ENCODE peak calls at places on chromosomes 5 and 9, in nine cellular contexts. T, F, N, U, R, J, A, W and K are unnamed samples. For H3K36me3 and H3K4me1, the result is how much of the 10 kb centered on the place peaks cover.

GRCh38 chr5:68272289-68272688 is 56.7 kb downstream of the PIK3R1 start:
- DNase-seq in J (no peak), R (no peak), F (no peak), T (peak), N (no peak), A (no peak), W (no peak), U (peak), K (no peak)

GRCh38 chr5:44233691-44234090 is 155.5 kb downstream of the FGF10 start:
- DNase-seq in J (no peak), A (no peak), F (peak), N (no peak), W (no peak), U (no peak), T (no peak), R (no peak), K (no peak)

GRCh38 chr9:13139641-13140171 is 139.8 kb downstream of the MPDZ start:
- DNase-seq in T (peak), J (no peak), F (peak), U (peak), R (no peak), W (no peak), N (no peak), A (peak), K (no peak)

GRCh38 chr9:38089387-38090165 is 20.5 kb upstream of the SHB start:
- DNase-seq in T (no peak), A (no peak), W (no peak), N (no peak), R (no peak), U (no peak), J (no peak), F (no peak), K (no peak)

GRCh38 chr5:5419291-5420210 is 2.9 kb upstream of the ICE1 start:
- DNase-seq in J (no peak), T (peak), F (peak), R (no peak), N (no peak), U (peak), A (peak), W (peak), K (no peak)

GRCh38 chr5:132446621-132447020 is 44.0 kb downstream of the IRF1 start:
- DNase-seq in U (peak), W (no peak), N (peak), J (peak), F (peak), T (peak), R (peak), A (peak), K (no peak)

GRCh38 chr5:59660737-59661136 is 232.8 kb downstream of the PDE4D start:
- DNase-seq in J (no peak), A (no peak), F (peak), R (no peak), N (no peak), U (peak), T (peak), W (peak), K (no peak)

GRCh38 chr5:160271396-160271795 is 41.0 kb downstream of the CCNJL start:
- DNase-seq in F (no peak), R (no peak), J (no peak), A (no peak), N (no peak), U (peak), T (peak), W (no peak), K (peak)

GRCh38 chr5:96431376-96432244 is 1.4 kb downstream of the PCSK1 start:
- DNase-seq in J (peak), N (no peak), A (peak), F (peak), T (no peak), U (no peak), W (no peak), R (no peak), K (no peak)

GRCh38 chr5:16934669-16935068 is 1.4 kb downstream of the MYO10 start:
- DNase-seq in T (peak), U (peak), F (peak), R (no peak), J (no peak), A (peak), W (no peak), N (no peak), K (no peak)

DNA sequence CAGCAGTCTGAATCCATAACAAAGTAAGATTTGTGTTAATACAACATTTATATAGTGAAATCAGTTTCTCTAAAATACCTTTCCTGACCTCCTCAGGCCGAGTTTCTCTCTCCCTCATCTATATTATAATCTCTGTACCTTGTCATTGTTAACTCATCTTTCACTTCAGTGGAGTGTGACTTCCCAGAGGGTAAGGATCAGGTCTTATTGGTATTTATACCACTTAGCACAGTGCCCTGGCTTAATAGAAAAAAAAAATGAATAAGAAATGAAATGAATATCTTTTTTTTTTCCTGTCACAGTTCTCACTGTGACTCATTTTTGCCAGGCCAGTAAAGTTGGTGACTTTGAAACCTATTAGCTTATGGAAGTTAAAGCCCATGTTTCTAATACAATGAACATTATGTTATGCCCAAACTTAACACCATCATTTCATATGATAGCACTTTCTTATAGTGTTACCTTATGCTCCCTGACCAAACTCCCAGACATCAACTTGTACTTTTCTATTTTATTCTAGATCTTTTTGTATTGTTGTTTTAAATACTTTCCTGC is 90.1 kb downstream of the NR3C1 start:
- DNase-seq in U (peak), N (no peak), J (no peak), F (peak), A (no peak), W (no peak), T (peak), R (no peak), K (no peak)
- H3K36me3 ChIP-seq in U (under half), N (under half), J (under half), F (under half), A (under half), W (under half), T (under half), R (half or more), K (under half)

GRCh38 chr9:93100265-93100636 is 4.2 kb downstream of the CARD19 start:
- DNase-seq in N (no peak), W (no peak), T (no peak), F (no peak), U (no peak), R (no peak), J (no peak), A (no peak), K (peak)

GRCh38 chr9:93099551-93100264 is 3.7 kb downstream of the CARD19 start:
- DNase-seq in F (no peak), R (peak), U (no peak), A (no peak), J (no peak), T (no peak), W (no peak), N (no peak), K (peak)

GRCh38 chr9:93096811-93097382 is 880 bp downstream of the CARD19 start:
- DNase-seq in U (peak), J (no peak), A (no peak), R (no peak), N (peak), W (no peak), F (peak), T (no peak), K (no peak)

GRCh38 chr9:93097496-93098205 is 1.6 kb downstream of the CARD19 start:
- DNase-seq in T (peak), J (no peak), W (no peak), F (peak), U (peak), N (peak), A (no peak), R (peak), K (peak)

GRCh38 chr9:93098236-93098946 is 2.4 kb downstream of the CARD19 start:
- DNase-seq in A (peak), N (peak), T (peak), R (peak), J (peak), U (peak), F (peak), W (no peak), K (peak)
- H3K4me3 ChIP-seq in A (peak), N (no peak), T (no peak), R (peak), J (no peak), U (peak), F (peak), W (no peak), K (no peak)

DNA sequence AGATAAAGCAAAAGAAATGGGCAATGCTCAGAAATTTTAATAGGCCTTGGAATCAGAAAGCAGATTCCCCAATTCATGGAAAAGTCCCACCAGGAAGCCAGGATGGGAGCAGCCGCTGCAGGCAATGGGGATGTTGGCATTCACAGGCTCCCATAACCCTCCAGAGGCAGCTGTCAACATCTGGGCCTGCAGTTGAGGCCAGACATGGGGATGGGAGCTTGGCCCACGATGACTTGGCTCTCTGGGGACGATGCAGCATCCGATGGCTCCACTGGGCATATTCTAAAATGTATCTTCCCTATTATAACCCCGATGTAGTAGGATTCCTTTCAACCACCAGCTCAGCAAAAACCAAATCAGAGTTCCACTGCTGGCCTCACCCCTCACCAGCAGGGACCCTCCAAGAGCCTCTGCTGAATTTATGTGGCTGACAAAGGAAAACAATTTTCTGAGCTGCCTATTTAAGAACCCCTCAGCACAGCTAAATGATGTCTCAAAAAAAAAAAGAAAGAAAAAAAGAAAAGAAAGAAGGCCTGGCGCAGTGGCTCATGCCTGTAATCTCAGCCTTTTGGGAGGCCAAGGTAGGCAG is 7.1 kb downstream of the SPRY4 start:
- DNase-seq in F (peak), J (no peak), T (no peak), W (no peak), U (peak), A (no peak), N (no peak), R (peak), K (no peak)
- H3K4me1 ChIP-seq in F (half or more), J (under half), T (half or more), W (under half), U (under half), A (half or more), N (under half), R (under half), K (under half)

GRCh38 chr9:35754264-35754663 is at the start of gene MSMP:
- DNase-seq in A (no peak), U (no peak), R (no peak), J (no peak), W (no peak), F (no peak), N (no peak), T (peak), K (no peak)
- H3K36me3 ChIP-seq in A (under half), U (half or more), R (under half), J (under half), W (under half), F (under half), N (under half), T (under half), K (under half)

GRCh38 chr5:10567781-10568321 is 4.0 kb downstream of the ANKRD33B start:
- DNase-seq in J (no peak), T (no peak), A (no peak), R (no peak), W (no peak), F (peak), U (peak), N (no peak), K (no peak)
- H3K4me3 ChIP-seq in J (peak), T (no peak), A (no peak), R (no peak), W (no peak), F (no peak), U (peak), N (no peak), K (peak)

GRCh38 chr5:172565455-172565854 is 75.6 kb upstream of the NEURL1B start:
- DNase-seq in T (no peak), N (no peak), A (no peak), W (no peak), J (no peak), R (no peak), U (no peak), F (no peak), K (peak)
- H3K4me1 ChIP-seq in T (under half), N (under half), A (under half), W (under half), J (under half), R (under half), U (under half), F (under half), K (under half)

GRCh38 chr9:93560991-93561390 is 15.4 kb upstream of the PHF2 start:
- DNase-seq in N (no peak), W (no peak), F (no peak), A (no peak), R (no peak), U (no peak), T (no peak), J (no peak), K (no peak)
- H3K36me3 ChIP-seq in N (half or more), W (under half), F (under half), A (half or more), R (half or more), U (half or more), T (under half), J (under half), K (half or more)